ENCODE peak calls at places on chromosomes 11 and 22, in six cellular contexts. L, G, K, I, U and T are unnamed samples.

GRCh38 chr11:61955031-61955415 is 4.9 kb downstream of the BEST1 start:
- DNase-seq in U (no peak), G (peak; percentile 35), L (no peak), K (peak; percentile 90), I (peak; percentile 74), T (no peak)

GRCh38 chr11:103703954-103704353 is 332.5 kb upstream of the DDI1 start:
- DNase-seq in G (no peak), L (no peak), K (no peak), I (no peak), U (no peak), T (no peak)

GRCh38 chr11:1560011-1560579 is 12.0 kb downstream of the DUSP8 start:
- DNase-seq in K (peak; percentile 73), I (no peak), L (no peak), U (no peak), G (no peak), T (no peak)

GRCh38 chr22:22603470-22603947 is 40.9 kb upstream of the GGTLC2 start:
- DNase-seq in L (no peak), G (no peak), U (no peak), I (no peak), K (no peak), T (no peak)

GRCh38 chr22:37163618-37164534 is 14.2 kb upstream of the IL2RB start:
- DNase-seq in K (peak; percentile 58), G (no peak), I (peak; percentile 72), U (no peak), L (peak; percentile 38), T (no peak)

GRCh38 chr11:78221396-78222315 is 32.9 kb downstream of the USP35 start:
- DNase-seq in U (no peak), I (no peak), K (no peak), G (no peak), L (no peak), T (no peak)

GRCh38 chr11:61071880-61072279 is 30.4 kb upstream of the CD5 start:
- DNase-seq in G (no peak), K (no peak), U (no peak), L (no peak), I (no peak), T (no peak)

GRCh38 chr11:119699227-119699626 is 29.8 kb downstream of the NECTIN1 start:
- DNase-seq in I (peak; percentile 87), L (no peak), K (peak; percentile 87), G (no peak), U (no peak), T (no peak)

GRCh38 chr11:118304227-118304808 is at the start of gene CD3E:
- DNase-seq in I (peak; percentile 76), K (no peak), U (no peak), G (no peak), L (peak; percentile 84), T (no peak)

GRCh38 chr11:122115520-122116343 is at the start of gene BLID:
- DNase-seq in I (no peak), L (no peak), K (no peak), G (no peak), U (no peak), T (no peak)

GRCh38 chr11:35919244-35919643 is 24.6 kb upstream of the LDLRAD3 start:
- DNase-seq in L (no peak), U (no peak), I (no peak), K (no peak), G (no peak), T (no peak)

GRCh38 chr11:126628790-126629621 is 273.5 kb downstream of the ST3GAL4 start:
- DNase-seq in I (no peak), L (no peak), U (peak; percentile 91), K (no peak), G (peak; percentile 76), T (peak; percentile 88)

GRCh38 chr11:110525883-110526282 is 96.1 kb downstream of the FDX1 start:
- DNase-seq in L (no peak), G (no peak), K (no peak), U (peak; percentile 59), I (no peak), T (no peak)

GRCh38 chr22:22371031-22371541 is 126.5 kb downstream of the VPREB1 start:
- DNase-seq in U (no peak), I (no peak), G (peak; percentile 6), K (no peak), L (no peak), T (no peak)

GRCh38 chr11:65454696-65455456 is 32.3 kb downstream of the NEAT1 start:
- DNase-seq in I (peak; percentile 97), U (no peak), G (peak; percentile 86), L (peak; percentile 84), K (peak; percentile 95), T (peak; percentile 60)

GRCh38 chr22:30943368-30943767 is 25.2 kb downstream of the MORC2 start:
- DNase-seq in U (no peak), I (no peak), G (no peak), L (peak; percentile 83), K (no peak), T (no peak)

GRCh38 chr11:25860677-25861445 is 471.1 kb upstream of the ANO3 start:
- DNase-seq in K (no peak), L (no peak), I (no peak), U (no peak), G (no peak), T (no peak)

GRCh38 chr11:120565436-120566155 is 54.0 kb downstream of the GRIK4 start:
- DNase-seq in U (no peak), I (no peak), K (no peak), G (no peak), L (no peak), T (no peak)

GRCh38 chr22:46108564-46109473 is 41.5 kb upstream of the PPARA start:
- DNase-seq in I (no peak), U (no peak), L (no peak), G (no peak), K (no peak), T (no peak)

GRCh38 chr11:9150944-9151343 is 59.5 kb upstream of the SCUBE2 start:
- DNase-seq in K (no peak), I (no peak), L (no peak), G (no peak), U (no peak), T (no peak)

GRCh38 chr22:26681395-26681821 is 24.0 kb downstream of the MIAT start:
- DNase-seq in G (no peak), K (no peak), I (no peak), L (no peak), U (no peak), T (no peak)

GRCh38 chr11:94767292-94767690 is 865 bp upstream of the AMOTL1 start:
- DNase-seq in K (no peak), I (no peak), G (no peak), L (no peak), U (no peak), T (no peak)

GRCh38 chr11:69357458-69358397 is 63.8 kb downstream of the MYEOV start:
- DNase-seq in L (no peak), K (no peak), I (no peak), G (no peak), U (no peak), T (no peak)

GRCh38 chr11:69088676-69089146 is 40.0 kb downstream of the TPCN2 start:
- DNase-seq in L (peak; percentile 76), U (peak; percentile 55), I (peak; percentile 86), K (peak; percentile 63), G (peak; percentile 13), T (peak; percentile 52)

GRCh38 chr11:135006800-135007199 is 594.8 kb upstream of the B3GAT1 start:
- DNase-seq in L (no peak), U (no peak), I (no peak), G (peak; percentile 52), K (no peak), T (peak; percentile 40)